ENCODE peak calls at places on chromosome 22, in eight cellular contexts. G, Z, Q, V, O, B, J and K are unnamed samples.
A peak's percentile ranks its signal among the peaks of the same experiment; 100 is the strongest.

GRCh38 chr22:26768986-26769385 is 111.6 kb downstream of the MIAT start:
- DNase-seq in B (no peak), V (no peak), Z (no peak), G (no peak), O (no peak), Q (no peak), J (no peak), K (no peak)

GRCh38 chr22:44664149-44664548 is 37.9 kb upstream of the PRR5 start:
- DNase-seq in J (no peak), B (no peak), Q (peak; percentile 63), V (no peak), G (peak; percentile 51), O (no peak), Z (no peak), K (no peak)

GRCh38 chr22:24992946-24993345 is 40.4 kb downstream of the KIAA1671 start:
- DNase-seq in Q (no peak), B (no peak), V (no peak), G (no peak), J (no peak), Z (no peak), O (no peak), K (no peak)

GRCh38 chr22:35552186-35552842 is 11.7 kb downstream of the RASD2 start:
- DNase-seq in B (no peak), J (no peak), Q (no peak), Z (no peak), V (peak; percentile 88), G (peak; percentile 74), O (peak; percentile 86), K (no peak)

GRCh38 chr22:27115816-27116256 is 458.4 kb downstream of the MIAT start:
- DNase-seq in Q (no peak), V (no peak), Z (no peak), G (no peak), B (no peak), J (no peak), O (no peak), K (no peak)

GRCh38 chr22:29032014-29032475 is 29.6 kb downstream of the C22orf31 start:
- DNase-seq in Z (no peak), G (no peak), Q (no peak), B (no peak), V (no peak), O (no peak), J (no peak), K (no peak)

GRCh38 chr22:23065069-23065451 is 5.3 kb upstream of the GNAZ start:
- DNase-seq in B (no peak), J (no peak), O (peak; percentile 4), Z (no peak), Q (peak; percentile 9), V (peak; percentile 11), G (no peak), K (peak; percentile 53)

GRCh38 chr22:41288245-41288946 is 2.4 kb upstream of the RANGAP1 start:
- DNase-seq in J (no peak), V (peak; percentile 58), Z (no peak), B (no peak), O (no peak), G (peak; percentile 61), Q (no peak), K (no peak)

GRCh38 chr22:22753526-22754267 is 109.3 kb downstream of the GGTLC2 start:
- DNase-seq in G (peak; percentile 70), Q (no peak), B (no peak), Z (no peak), J (no peak), V (peak; percentile 86), O (peak; percentile 83), K (peak; percentile 82)

GRCh38 chr22:23715811-23716355 is 25.1 kb downstream of the RGL4 start:
- DNase-seq in J (no peak), B (no peak), G (no peak), V (no peak), Z (no peak), Q (no peak), O (no peak), K (no peak)

GRCh38 chr22:44181033-44181911 is 547 bp downstream of the PARVG start:
- DNase-seq in Q (peak; percentile 79), Z (no peak), O (no peak), G (no peak), J (no peak), B (no peak), V (no peak), K (no peak)

GRCh38 chr22:31122196-31122531 is 602 bp upstream of the INPP5J start:
- DNase-seq in B (no peak), J (no peak), O (no peak), Z (no peak), V (no peak), Q (no peak), G (no peak), K (no peak)

GRCh38 chr22:50027639-50028537 is 15.3 kb upstream of the IL17REL start:
- DNase-seq in Q (peak; percentile 60), Z (no peak), V (peak; percentile 22), O (no peak), G (peak; percentile 67), J (no peak), B (no peak), K (peak; percentile 89)

GRCh38 chr22:31055322-31056159 is 25.6 kb upstream of the SMTN start:
- DNase-seq in Z (no peak), G (peak; percentile 64), J (peak; percentile 85), O (peak; percentile 27), V (peak; percentile 45), Q (peak; percentile 92), B (peak; percentile 65), K (peak; percentile 84)

GRCh38 chr22:23255506-23255905 is 75.2 kb downstream of the BCR start:
- DNase-seq in V (no peak), O (no peak), G (no peak), Q (no peak), J (no peak), Z (no peak), B (no peak), K (no peak)

GRCh38 chr22:30047364-30047738 is 32.9 kb upstream of the HORMAD2 start:
- DNase-seq in B (no peak), O (no peak), Q (no peak), G (no peak), J (no peak), Z (no peak), V (peak; percentile 38), K (no peak)

GRCh38 chr22:30705710-30706651 is 11.3 kb downstream of the OSBP2 start:
- DNase-seq in J (peak; percentile 87), O (no peak), G (no peak), V (no peak), Q (no peak), B (no peak), Z (no peak), K (no peak)

GRCh38 chr22:34841911-34842310 is 224.0 kb upstream of the ISX start:
- DNase-seq in V (no peak), Q (no peak), B (no peak), O (no peak), Z (no peak), J (no peak), G (no peak), K (no peak)

GRCh38 chr22:31253949-31254348 is 38.3 kb downstream of the PIK3IP1 start:
- DNase-seq in Q (peak; percentile 81), V (peak; percentile 86), Z (no peak), J (no peak), G (no peak), B (no peak), O (peak; percentile 42), K (no peak)

GRCh38 chr22:27615408-27615807 is 186.1 kb downstream of the MN1 start:
- DNase-seq in V (no peak), Z (no peak), J (no peak), G (no peak), Q (no peak), O (no peak), B (no peak), K (no peak)

GRCh38 chr22:24037851-24038765 is 27.0 kb downstream of the CABIN1 start:
- DNase-seq in Z (no peak), B (no peak), O (no peak), G (no peak), J (no peak), Q (no peak), V (no peak), K (peak; percentile 51)

GRCh38 chr22:48488149-48488551 is 1339.5 kb downstream of the BRD1 start:
- DNase-seq in Z (no peak), Q (no peak), B (no peak), V (peak; percentile 34), G (no peak), O (no peak), J (no peak), K (no peak)

GRCh38 chr22:50739894-50740293 is 1.9 kb downstream of the ACR start:
- DNase-seq in O (no peak), B (no peak), V (no peak), Q (peak; percentile 28), J (no peak), Z (no peak), G (no peak), K (no peak)

GRCh38 chr22:28231423-28231822 is 312.4 kb upstream of the PITPNB start:
- DNase-seq in O (no peak), V (no peak), Q (no peak), B (no peak), J (no peak), Z (no peak), G (no peak), K (no peak)

GRCh38 chr22:31089101-31090100 is 8.3 kb downstream of the SMTN start:
- DNase-seq in Z (no peak), G (peak; percentile 76), J (no peak), Q (no peak), V (no peak), B (no peak), O (peak; percentile 60), K (no peak)

GRCh38 chr22:26642465-26643367 is 14.7 kb upstream of the MIAT start:
- DNase-seq in Z (no peak), Q (peak; percentile 52), J (no peak), B (no peak), G (no peak), O (peak; percentile 47), V (peak; percentile 77), K (no peak)

GRCh38 chr22:26713823-26714449 is 56.5 kb downstream of the MIAT start:
- DNase-seq in B (no peak), G (no peak), O (no peak), J (no peak), V (no peak), Z (no peak), Q (no peak), K (no peak)

GRCh38 chr22:32411829-32412592 is at the start of gene RTCB:
- DNase-seq in Q (peak; percentile 93), B (peak; percentile 85), J (peak; percentile 78), V (peak; percentile 88), O (peak; percentile 87), Z (peak; percentile 73), G (peak; percentile 91), K (peak; percentile 96)
- TF ChIP-seq CTCF in Q (no peak), B (no peak), J (no peak), V (no peak), O (no peak), Z (no peak), G (no peak), K (no peak)

GRCh38 chr22:39216143-39216490 is 28.7 kb downstream of the PDGFB start:
- DNase-seq in Z (no peak), V (no peak), J (no peak), Q (peak; percentile 34), O (no peak), B (no peak), G (no peak), K (no peak)
- TF ChIP-seq CTCF in Z (no peak), V (peak; percentile 17), J (no peak), Q (no peak), O (no peak), B (no peak), G (no peak), K (no peak)

GRCh38 chr22:20086101-20086599 is 6.1 kb downstream of the DGCR8 start:
- DNase-seq in B (no peak), Z (no peak), Q (peak; percentile 11), V (no peak), O (no peak), G (no peak), J (no peak), K (no peak)
- TF ChIP-seq CTCF in B (no peak), Z (no peak), Q (no peak), V (no peak), O (no peak), G (no peak), J (no peak), K (no peak)

GRCh38 chr22:37112084-37112728 is 2.7 kb upstream of the TMPRSS6 start:
- DNase-seq in V (no peak), J (no peak), O (no peak), G (no peak), B (no peak), Z (no peak), Q (no peak), K (no peak)
- TF ChIP-seq CTCF in V (no peak), J (no peak), O (no peak), G (no peak), B (no peak), Z (no peak), Q (no peak), K (no peak)